ENCODE peak calls at places on chromosomes 4 and X, in ten cellular contexts. T is PC-9, A is lung, C is fibroblast of mammary gland, I is fibroblast of the aortic adventitia, Q is uterus, R is lower lobe of right lung, W is GM12865, S is SK-N-SH, G is brain microvascular endothelial cell. H is an unnamed sample.

GRCh38 chrX:10722804-10723364 is 102.5 kb upstream of the MID1 start:
- DNase-seq in R (no peak), W (peak; percentile 41), G (peak; percentile 60), I (peak; percentile 80), A (peak; percentile 45), Q (peak; percentile 67), T (peak; percentile 37), C (peak; percentile 65), S (peak; percentile 65), H (peak; percentile 40)

GRCh38 chr4:6855692-6856297 is 53.8 kb upstream of the TBC1D14 start:
- DNase-seq in S (no peak), R (no peak), G (peak; percentile 56), I (peak; percentile 71), Q (no peak), W (peak; percentile 91), A (no peak), T (peak; percentile 27), C (peak; percentile 71), H (peak; percentile 44)

GRCh38 chr4:145935253-145936141 is 3.1 kb downstream of the ZNF827 start:
- DNase-seq in W (peak; percentile 90), T (no peak), C (peak; percentile 42), I (peak; percentile 27), R (peak; percentile 44), G (no peak), A (no peak), S (peak; percentile 50), Q (peak; percentile 33), H (no peak)

GRCh38 chrX:153794897-153795816 is 689 bp downstream of the SSR4 start:
- DNase-seq in C (peak; percentile 3), I (peak; percentile 9), W (no peak), S (no peak), G (no peak), Q (no peak), T (no peak), A (no peak), R (peak; percentile 50), H (no peak)

GRCh38 chr4:8721621-8722020 is 129.1 kb downstream of the CPZ start:
- DNase-seq in S (no peak), T (no peak), Q (peak; percentile 2), G (no peak), R (peak; percentile 5), W (no peak), A (no peak), C (no peak), I (no peak), H (no peak)

GRCh38 chr4:38674206-38675144 is 10.5 kb downstream of the KLF3 start:
- DNase-seq in S (peak; percentile 26), A (no peak), C (no peak), I (peak; percentile 65), T (no peak), R (no peak), W (no peak), G (no peak), Q (no peak), H (no peak)

GRCh38 chr4:2799444-2799911 is 6.6 kb downstream of the SH3BP2 start:
- DNase-seq in C (no peak), W (no peak), Q (peak; percentile 14), R (peak; percentile 72), G (no peak), T (no peak), A (no peak), S (no peak), I (no peak), H (no peak)

GRCh38 chrX:38799995-38800394 is 1.3 kb upstream of the MID1IP1 start:
- DNase-seq in I (no peak), R (no peak), C (peak; percentile 16), G (no peak), A (no peak), T (no peak), Q (no peak), S (no peak), W (no peak), H (no peak)

GRCh38 chrX:49058794-49059193 is at the start of gene CCDC120:
- DNase-seq in W (no peak), T (no peak), G (no peak), R (peak; percentile 51), S (no peak), C (no peak), I (no peak), A (peak; percentile 51), Q (no peak), H (no peak)

GRCh38 chr4:8502371-8502770 is 61.8 kb downstream of the TRMT44 start:
- DNase-seq in R (no peak), I (no peak), Q (no peak), W (no peak), G (no peak), A (no peak), C (no peak), T (no peak), S (no peak), H (no peak)

GRCh38 chrX:51420610-51421009 is 75.8 kb downstream of the NUDT11 start:
- DNase-seq in A (no peak), R (no peak), C (peak; percentile 56), G (peak; percentile 23), S (peak; percentile 40), W (peak; percentile 36), I (peak; percentile 61), T (no peak), Q (no peak), H (peak; percentile 17)

GRCh38 chrX:37905436-37906147 is 58.2 kb upstream of the DYNLT3 start:
- DNase-seq in R (no peak), I (peak; percentile 6), W (no peak), S (peak; percentile 15), C (peak; percentile 10), G (peak; percentile 12), T (no peak), A (no peak), Q (peak; percentile 16), H (no peak)

GRCh38 chr4:184898793-184899192 is 73.0 kb upstream of the ACSL1 start:
- DNase-seq in S (no peak), A (no peak), C (no peak), Q (no peak), T (no peak), G (no peak), W (no peak), I (no peak), R (no peak), H (no peak)

GRCh38 chrX:2756534-2756933 is 4.7 kb downstream of the XG start:
- DNase-seq in R (no peak), A (no peak), W (no peak), C (no peak), S (no peak), G (no peak), T (no peak), I (no peak), Q (no peak), H (no peak)

GRCh38 chr4:121789960-121790829 is 10.9 kb upstream of the EXOSC9 start:
- DNase-seq in T (no peak), Q (no peak), G (peak; percentile 49), S (no peak), I (peak; percentile 89), C (peak; percentile 88), W (no peak), R (no peak), A (no peak), H (peak; percentile 62)

GRCh38 chr4:131091896-131092295 is 1995.9 kb downstream of the C4orf33 start:
- DNase-seq in C (peak; percentile 44), R (no peak), G (no peak), I (peak; percentile 40), W (peak; percentile 51), A (no peak), S (peak; percentile 1), Q (no peak), T (no peak), H (no peak)
- TF ChIP-seq CTCF in C (peak; percentile 31), R (no peak), G (peak; percentile 27), I (peak; percentile 23), W (peak; percentile 27), A (no peak), S (peak; percentile 73), Q (no peak), T (peak; percentile 57), H (no peak)

GRCh38 chr4:99087887-99088484 is 602 bp downstream of the ADH5 start:
- DNase-seq in Q (peak; percentile 74), G (peak; percentile 47), A (peak; percentile 68), S (peak; percentile 39), C (peak; percentile 87), I (peak; percentile 95), W (peak; percentile 44), R (peak; percentile 77), T (no peak), H (peak; percentile 71)

GRCh38 chr4:99088485-99089365 is at the start of gene ADH5:
- DNase-seq in G (peak; percentile 74), A (peak; percentile 91), S (peak; percentile 95), Q (peak; percentile 92), W (peak; percentile 94), T (peak; percentile 66), I (peak; percentile 88), C (peak; percentile 82), R (peak; percentile 94), H (peak; percentile 33)

GRCh38 chr4:99090511-99090910 is 1.9 kb upstream of the ADH5 start:
- DNase-seq in C (no peak), W (no peak), Q (no peak), R (no peak), G (no peak), S (no peak), A (no peak), T (no peak), I (peak; percentile 61), H (no peak)

DNA sequence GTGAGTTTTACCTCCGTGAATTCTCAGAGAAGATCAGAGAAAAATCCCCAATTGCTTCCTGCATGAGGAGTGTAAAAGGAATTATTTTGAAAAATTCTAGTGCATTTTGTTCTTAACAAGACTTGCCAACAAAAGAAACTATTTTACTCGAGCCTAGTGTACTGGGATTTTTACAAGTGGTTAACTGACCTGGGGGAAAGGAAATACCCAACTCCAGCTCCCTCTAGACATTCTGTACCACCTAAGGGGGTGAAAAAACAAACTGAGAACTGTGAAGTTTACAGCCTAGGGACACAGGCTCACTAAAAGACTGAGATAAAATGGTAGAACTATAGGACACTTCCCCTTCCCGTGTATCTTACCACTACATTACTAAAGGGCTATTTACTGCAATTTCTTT is 2.6 kb upstream of the ADH5 start:
- DNase-seq in W (peak; percentile 11), A (no peak), C (no peak), T (no peak), G (no peak), Q (no peak), R (no peak), I (no peak), S (no peak), H (no peak)
- H3K4me3 ChIP-seq in W (no peak overlapping the region), A (no peak overlapping the region), C (no peak overlapping the region), T (no peak overlapping the region), G (no peak overlapping the region), Q (no peak overlapping the region), R (no peak overlapping the region), I (peak overlapping the region; percentile 99), S (no peak overlapping the region), H (no peak overlapping the region)

GRCh38 chrX:93259029-93259428 is 414.3 kb downstream of the NAP1L3 start:
- DNase-seq in C (no peak), R (no peak), S (no peak), W (no peak), A (no peak), T (no peak), Q (no peak), I (no peak), G (no peak), H (no peak)
- TF ChIP-seq CTCF in C (no peak), R (no peak), S (peak; percentile 25), W (no peak), A (no peak), T (no peak), Q (no peak), I (peak; percentile 16), G (no peak), H (no peak)

DNA sequence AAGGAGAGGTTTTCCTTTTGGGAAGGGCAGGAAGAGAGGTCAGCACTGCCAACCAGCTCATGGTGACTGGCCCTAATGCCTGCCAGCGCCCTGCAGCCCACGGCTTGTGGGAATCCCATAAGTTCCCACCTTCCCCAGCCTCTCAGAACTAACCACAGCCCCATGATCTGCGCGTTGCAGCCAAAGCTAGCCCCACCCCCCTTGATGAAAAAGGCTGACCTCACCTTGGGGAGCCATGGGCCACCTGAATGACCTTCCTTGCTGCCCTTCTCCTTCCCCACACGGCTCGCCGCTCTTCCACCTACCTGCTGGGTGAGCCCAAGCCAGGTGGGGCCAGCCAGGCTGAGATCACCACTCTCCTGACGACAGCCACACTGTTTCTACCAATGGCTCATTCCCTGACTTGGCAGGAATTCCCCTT is 3.9 kb upstream of the ELF4 start:
- DNase-seq in G (no peak), Q (no peak), T (peak; percentile 68), I (peak; percentile 28), A (no peak), W (peak; percentile 32), C (peak; percentile 71), R (no peak), S (no peak), H (no peak)
- H3K4me3 ChIP-seq in G (no peak overlapping the region), Q (no peak overlapping the region), T (peak overlapping the region; percentile 3), I (no peak overlapping the region), A (no peak overlapping the region), W (no peak overlapping the region), C (no peak overlapping the region), R (no peak overlapping the region), S (no peak overlapping the region), H (no peak overlapping the region)

H was measured in AG09309.